ENCODE peak calls at places on chromosome 19, in five cellular contexts. U, S, J, A and N are unnamed samples.
A peak's percentile ranks its signal among the peaks of the same experiment; 100 is the strongest.

GRCh38 chr19:3538965-3539742 is at the start of gene TEKTIP1:
- DNase-seq in S (peak; percentile 23), J (no peak), U (peak; percentile 85), A (no peak), N (no peak)

GRCh38 chr19:43464089-43464775 is 1.2 kb downstream of the LYPD3 start:
- DNase-seq in A (no peak), J (peak; percentile 86), U (peak; percentile 87), S (peak; percentile 14), N (no peak)

GRCh38 chr19:39599116-39599515 is 3.2 kb upstream of the LGALS13 start:
- DNase-seq in A (peak; percentile 48), J (no peak), U (no peak), S (no peak), N (no peak)

GRCh38 chr19:43639507-43640423 is at the start of gene CADM4:
- DNase-seq in S (peak; percentile 65), A (no peak), J (no peak), U (no peak), N (no peak)

GRCh38 chr19:44303976-44304568 is 753 bp downstream of the ZNF235 start:
- DNase-seq in J (no peak), S (no peak), U (no peak), A (no peak), N (no peak)

GRCh38 chr19:4130635-4131438 is 6.9 kb upstream of the MAP2K2 start:
- DNase-seq in A (peak; percentile 75), J (no peak), U (no peak), S (no peak), N (no peak)

GRCh38 chr19:3404324-3405260 is 38.2 kb downstream of the NFIC start:
- DNase-seq in U (no peak), J (peak; percentile 92), S (no peak), A (peak; percentile 69), N (peak; percentile 95)

GRCh38 chr19:1513492-1514294 is 874 bp upstream of the ADAMTSL5 start:
- DNase-seq in U (peak; percentile 84), S (no peak), A (peak; percentile 76), J (peak; percentile 53), N (no peak)

GRCh38 chr19:13526552-13526951 is 20.3 kb upstream of the CACNA1A start:
- DNase-seq in S (no peak), A (no peak), U (no peak), J (no peak), N (no peak)

GRCh38 chr19:53905787-53906186 is 3.3 kb upstream of the CACNG7 start:
- DNase-seq in J (no peak), A (no peak), U (no peak), S (no peak), N (no peak)

GRCh38 chr19:1566392-1567115 is 1.6 kb downstream of the MEX3D start:
- DNase-seq in U (peak; percentile 91), S (no peak), A (peak; percentile 80), J (peak; percentile 74), N (no peak)